ENCODE peak calls at places on chromosomes 5 and 9, in four cellular contexts. R is heart right ventricle; L is progenitor cell of endocrine pancreas; B is activated naive CD4-positive, alpha-beta T cell treated with anti-CD3 and anti-CD28 coated beads, Interleukin-2, amount 10 ng/mL, durations not matched to agents 7 days and 5 days. V is an unnamed sample.

GRCh38 chr5:17395516-17395915 is 102.5 kb upstream of the TAF11L2 start:
- DNase-seq in R (no peak), B (no peak), L (no peak), V (no peak)

GRCh38 chr5:157165261-157165660 is 803 bp downstream of the GARIN3 start:
- DNase-seq in B (no peak), R (no peak), L (no peak), V (peak)

GRCh38 chr5:42951847-42952411 is 88.2 kb downstream of the ANXA2R start:
- DNase-seq in B (peak), R (peak), L (no peak), V (peak)

GRCh38 chr5:10695759-10696543 is 65.1 kb downstream of the DAP start:
- DNase-seq in L (no peak), R (no peak), B (no peak), V (no peak)

GRCh38 chr9:107280543-107280942 is 2.5 kb upstream of the RAD23B start:
- DNase-seq in L (no peak), B (no peak), R (no peak), V (no peak)

GRCh38 chr5:134527156-134527960 is 1.9 kb downstream of the JADE2 start:
- DNase-seq in B (peak), L (peak), R (peak), V (peak)

GRCh38 chr9:27433599-27434325 is 90.3 kb upstream of the IFNK start:
- DNase-seq in R (no peak), B (no peak), L (no peak), V (no peak)

GRCh38 chr9:93945400-93946337 is 9.5 kb downstream of the BARX1 start:
- DNase-seq in B (no peak), L (no peak), R (no peak), V (no peak)

GRCh38 chr9:90037136-90037797 is 432.5 kb downstream of the GADD45G start:
- DNase-seq in B (no peak), R (no peak), L (no peak), V (no peak)

GRCh38 chr5:179765400-179765799 is 28.4 kb upstream of the LTC4S start:
- DNase-seq in L (no peak), R (peak), B (no peak), V (no peak)

GRCh38 chr9:104075801-104076753 is 18.0 kb upstream of the SMC2 start:
- DNase-seq in R (no peak), B (no peak), L (no peak), V (no peak)

GRCh38 chr5:114362977-114363721 is 1.3 kb downstream of the KCNN2 start:
- DNase-seq in L (no peak), R (no peak), B (no peak), V (no peak)

GRCh38 chr5:111254613-111255012 is 30.4 kb downstream of the CAMK4 start:
- DNase-seq in L (no peak), R (no peak), B (peak), V (peak)

GRCh38 chr5:77957516-77957915 is 181.4 kb upstream of the TBCA start:
- DNase-seq in L (no peak), R (no peak), B (no peak), V (no peak)

GRCh38 chr9:97853056-97853843 is at the start of gene FOXE1:
- DNase-seq in B (no peak), R (no peak), L (no peak), V (no peak)

GRCh38 chr5:11449217-11449616 is 455.0 kb downstream of the CTNND2 start:
- DNase-seq in L (no peak), R (no peak), B (no peak), V (no peak)

GRCh38 chr5:74801197-74801596 is 34.1 kb downstream of the NSA2 start:
- DNase-seq in R (no peak), B (no peak), L (no peak), V (no peak)

GRCh38 chr5:74798977-74799911 is 32.2 kb downstream of the NSA2 start:
- DNase-seq in R (no peak), L (no peak), B (no peak), V (no peak)

GRCh38 chr5:120146787-120147186 is 317.3 kb upstream of the PRR16 start:
- DNase-seq in R (no peak), L (no peak), B (no peak), V (no peak)

V was measured in activated CD8-positive, alpha-beta T cell treated with anti-CD3 and anti-CD28 coated beads, Interleukin-2, amount 10 ng/mL, durations not matched to agents 7 days and 5 days.